ENCODE peak calls at places on chromosomes 4 and X, in seven cellular contexts. One of them, this sample, is unnamed.

GRCh38 chrX:10518073-10518472 is 102.3 kb downstream of the MID1 start:
- DNase-seq in fibroblast of villous mesenchyme: no peak
- DNase-seq in HFF-Myc: no peak
- DNase-seq in WTC11: no peak
- DNase-seq in myocyte: no peak
- DNase-seq in HEK293T: no peak
- DNase-seq in stimulated activated CD4-positive, alpha-beta T cell treated with anti-CD3 and anti-CD28 coated beads, Interleukin-2, amount 100 ng/mL, for 48 hours: no peak
- DNase-seq in this sample: no peak

GRCh38 chr4:1014395-1015167 is 3.2 kb downstream of the FGFRL1 start:
- DNase-seq in myocyte: no peak
- DNase-seq in HFF-Myc: no peak
- DNase-seq in fibroblast of villous mesenchyme: no peak
- DNase-seq in stimulated activated CD4-positive, alpha-beta T cell treated with anti-CD3 and anti-CD28 coated beads, Interleukin-2, amount 100 ng/mL, for 48 hours: no peak
- DNase-seq in HEK293T: no peak
- DNase-seq in WTC11: no peak
- DNase-seq in this sample: no peak

GRCh38 chr4:17030543-17030942 is 132.1 kb upstream of the LDB2 start:
- DNase-seq in myocyte: no peak
- DNase-seq in HEK293T: no peak
- DNase-seq in fibroblast of villous mesenchyme: peak; percentile 74
- DNase-seq in WTC11: no peak
- DNase-seq in stimulated activated CD4-positive, alpha-beta T cell treated with anti-CD3 and anti-CD28 coated beads, Interleukin-2, amount 100 ng/mL, for 48 hours: no peak
- DNase-seq in HFF-Myc: peak; percentile 75
- DNase-seq in this sample: no peak

GRCh38 chr4:26020083-26020668 is 106.2 kb downstream of the SMIM20 start:
- DNase-seq in HFF-Myc: no peak
- DNase-seq in myocyte: no peak
- DNase-seq in fibroblast of villous mesenchyme: peak; percentile 71
- DNase-seq in stimulated activated CD4-positive, alpha-beta T cell treated with anti-CD3 and anti-CD28 coated beads, Interleukin-2, amount 100 ng/mL, for 48 hours: peak; percentile 32
- DNase-seq in WTC11: no peak
- DNase-seq in HEK293T: no peak
- DNase-seq in this sample: peak; percentile 58

GRCh38 chr4:1628892-1629703 is 55.0 kb downstream of the FAM53A start:
- DNase-seq in stimulated activated CD4-positive, alpha-beta T cell treated with anti-CD3 and anti-CD28 coated beads, Interleukin-2, amount 100 ng/mL, for 48 hours: peak; percentile 78
- DNase-seq in HEK293T: peak; percentile 92
- DNase-seq in fibroblast of villous mesenchyme: peak; percentile 24
- DNase-seq in WTC11: peak; percentile 87
- DNase-seq in myocyte: peak; percentile 44
- DNase-seq in HFF-Myc: no peak
- DNase-seq in this sample: peak; percentile 89

GRCh38 chr4:109729155-109729562 is 711 bp downstream of the PLA2G12A start:
- DNase-seq in HFF-Myc: no peak
- DNase-seq in WTC11: no peak
- DNase-seq in HEK293T: peak; percentile 21
- DNase-seq in stimulated activated CD4-positive, alpha-beta T cell treated with anti-CD3 and anti-CD28 coated beads, Interleukin-2, amount 100 ng/mL, for 48 hours: no peak
- DNase-seq in myocyte: no peak
- DNase-seq in fibroblast of villous mesenchyme: no peak
- DNase-seq in this sample: no peak

GRCh38 chr4:126563389-126563788 is 1069.4 kb upstream of the INTU start:
- DNase-seq in fibroblast of villous mesenchyme: no peak
- DNase-seq in HEK293T: no peak
- DNase-seq in stimulated activated CD4-positive, alpha-beta T cell treated with anti-CD3 and anti-CD28 coated beads, Interleukin-2, amount 100 ng/mL, for 48 hours: no peak
- DNase-seq in HFF-Myc: no peak
- DNase-seq in WTC11: no peak
- DNase-seq in myocyte: no peak
- DNase-seq in this sample: no peak

GRCh38 chrX:79162076-79162475 is 17.6 kb downstream of the GPR174 start:
- DNase-seq in HFF-Myc: no peak
- DNase-seq in HEK293T: no peak
- DNase-seq in myocyte: no peak
- DNase-seq in fibroblast of villous mesenchyme: no peak
- DNase-seq in WTC11: no peak
- DNase-seq in stimulated activated CD4-positive, alpha-beta T cell treated with anti-CD3 and anti-CD28 coated beads, Interleukin-2, amount 100 ng/mL, for 48 hours: no peak
- DNase-seq in this sample: no peak

GRCh38 chr4:174631901-174632758 is 109.8 kb upstream of the HPGD start:
- DNase-seq in stimulated activated CD4-positive, alpha-beta T cell treated with anti-CD3 and anti-CD28 coated beads, Interleukin-2, amount 100 ng/mL, for 48 hours: no peak
- DNase-seq in HEK293T: peak; percentile 39
- DNase-seq in HFF-Myc: peak; percentile 20
- DNase-seq in fibroblast of villous mesenchyme: peak; percentile 58
- DNase-seq in myocyte: peak; percentile 66
- DNase-seq in WTC11: no peak
- DNase-seq in this sample: no peak

GRCh38 chrX:100316987-100317386 is 93.1 kb downstream of the PCDH19 start:
- DNase-seq in stimulated activated CD4-positive, alpha-beta T cell treated with anti-CD3 and anti-CD28 coated beads, Interleukin-2, amount 100 ng/mL, for 48 hours: no peak
- DNase-seq in HEK293T: no peak
- DNase-seq in fibroblast of villous mesenchyme: no peak
- DNase-seq in WTC11: no peak
- DNase-seq in HFF-Myc: no peak
- DNase-seq in myocyte: no peak
- DNase-seq in this sample: no peak

This sample was measured in activated CD8-positive, alpha-beta memory T cell treated with anti-CD3 and anti-CD28 coated beads for 24 hours.